ENCODE peak calls at places on chromosome 2, in six cellular contexts. One of them, this sample, is unnamed.

GRCh38 chr2:2798337-2798736 is 467.3 kb upstream of the MYT1L start:
- DNase-seq in transverse colon: no peak
- DNase-seq in astrocyte of the spinal cord: no peak
- DNase-seq in CD8-positive, alpha-beta memory T cell: no peak
- DNase-seq in cardiac muscle cell: no peak
- DNase-seq in astrocyte of the cerebellum: no peak
- DNase-seq in this sample: no peak

GRCh38 chr2:51079945-51080344 is 48.0 kb upstream of the NRXN1 start:
- DNase-seq in transverse colon: no peak
- DNase-seq in astrocyte of the spinal cord: no peak
- DNase-seq in CD8-positive, alpha-beta memory T cell: no peak
- DNase-seq in cardiac muscle cell: no peak
- DNase-seq in astrocyte of the cerebellum: no peak
- DNase-seq in this sample: no peak

GRCh38 chr2:23617167-23617787 is 232.3 kb downstream of the KLHL29 start:
- DNase-seq in transverse colon: peak
- DNase-seq in astrocyte of the spinal cord: peak
- DNase-seq in CD8-positive, alpha-beta memory T cell: no peak
- DNase-seq in cardiac muscle cell: peak
- DNase-seq in astrocyte of the cerebellum: no peak
- DNase-seq in this sample: peak

GRCh38 chr2:16656784-16657391 is 8.7 kb downstream of the CYRIA start:
- DNase-seq in transverse colon: no peak
- DNase-seq in astrocyte of the spinal cord: no peak
- DNase-seq in CD8-positive, alpha-beta memory T cell: no peak
- DNase-seq in cardiac muscle cell: no peak
- DNase-seq in astrocyte of the cerebellum: no peak
- DNase-seq in this sample: no peak

GRCh38 chr2:129732630-129733026 is 246.8 kb upstream of the RAB6C start:
- DNase-seq in transverse colon: no peak
- DNase-seq in astrocyte of the spinal cord: no peak
- DNase-seq in CD8-positive, alpha-beta memory T cell: no peak
- DNase-seq in cardiac muscle cell: no peak
- DNase-seq in astrocyte of the cerebellum: no peak
- DNase-seq in this sample: no peak

GRCh38 chr2:14634885-14635871 is 2.7 kb downstream of the LRATD1 start:
- DNase-seq in transverse colon: peak
- DNase-seq in astrocyte of the spinal cord: peak
- DNase-seq in CD8-positive, alpha-beta memory T cell: no peak
- DNase-seq in cardiac muscle cell: peak
- DNase-seq in astrocyte of the cerebellum: peak
- DNase-seq in this sample: peak

GRCh38 chr2:57207191-57207590 is 839.4 kb upstream of the VRK2 start:
- DNase-seq in transverse colon: no peak
- DNase-seq in astrocyte of the spinal cord: no peak
- DNase-seq in CD8-positive, alpha-beta memory T cell: no peak
- DNase-seq in cardiac muscle cell: no peak
- DNase-seq in astrocyte of the cerebellum: no peak
- DNase-seq in this sample: no peak

GRCh38 chr2:237456200-237456731 is 30.8 kb upstream of the MLPH start:
- DNase-seq in transverse colon: peak
- DNase-seq in astrocyte of the spinal cord: peak
- DNase-seq in CD8-positive, alpha-beta memory T cell: no peak
- DNase-seq in cardiac muscle cell: peak
- DNase-seq in astrocyte of the cerebellum: peak
- DNase-seq in this sample: no peak

GRCh38 chr2:9311488-9311887 is 104.9 kb downstream of the ASAP2 start:
- DNase-seq in transverse colon: peak
- DNase-seq in astrocyte of the spinal cord: peak
- DNase-seq in CD8-positive, alpha-beta memory T cell: no peak
- DNase-seq in cardiac muscle cell: peak
- DNase-seq in astrocyte of the cerebellum: peak
- DNase-seq in this sample: no peak

GRCh38 chr2:108604196-108604595 is 69.9 kb downstream of the LIMS1 start:
- DNase-seq in transverse colon: no peak
- DNase-seq in astrocyte of the spinal cord: no peak
- DNase-seq in CD8-positive, alpha-beta memory T cell: no peak
- DNase-seq in cardiac muscle cell: no peak
- DNase-seq in astrocyte of the cerebellum: no peak
- DNase-seq in this sample: no peak

GRCh38 chr2:196291873-196292800 is 120.8 kb upstream of the STK17B start:
- DNase-seq in transverse colon: no peak
- DNase-seq in astrocyte of the spinal cord: peak
- DNase-seq in CD8-positive, alpha-beta memory T cell: no peak
- DNase-seq in cardiac muscle cell: no peak
- DNase-seq in astrocyte of the cerebellum: peak
- DNase-seq in this sample: no peak

GRCh38 chr2:233487748-233488345 is 78.7 kb downstream of the USP40 start:
- DNase-seq in transverse colon: no peak
- DNase-seq in astrocyte of the spinal cord: no peak
- DNase-seq in CD8-positive, alpha-beta memory T cell: no peak
- DNase-seq in cardiac muscle cell: no peak
- DNase-seq in astrocyte of the cerebellum: no peak
- DNase-seq in this sample: no peak

GRCh38 chr2:134122610-134123009 is 131.3 kb upstream of the MGAT5 start:
- DNase-seq in transverse colon: no peak
- DNase-seq in astrocyte of the spinal cord: no peak
- DNase-seq in CD8-positive, alpha-beta memory T cell: no peak
- DNase-seq in cardiac muscle cell: no peak
- DNase-seq in astrocyte of the cerebellum: no peak
- DNase-seq in this sample: no peak

GRCh38 chr2:160022162-160022561 is 40.3 kb downstream of the PLA2R1 start:
- DNase-seq in transverse colon: no peak
- DNase-seq in astrocyte of the spinal cord: no peak
- DNase-seq in CD8-positive, alpha-beta memory T cell: no peak
- DNase-seq in cardiac muscle cell: no peak
- DNase-seq in astrocyte of the cerebellum: no peak
- DNase-seq in this sample: no peak

GRCh38 chr2:65055427-65056214 is 595 bp upstream of the CEP68 start:
- DNase-seq in transverse colon: peak
- DNase-seq in astrocyte of the spinal cord: no peak
- DNase-seq in CD8-positive, alpha-beta memory T cell: no peak
- DNase-seq in cardiac muscle cell: no peak
- DNase-seq in astrocyte of the cerebellum: no peak
- DNase-seq in this sample: no peak

GRCh38 chr2:65663831-65664407 is 231.5 kb upstream of the SPRED2 start:
- DNase-seq in transverse colon: no peak
- DNase-seq in astrocyte of the spinal cord: peak
- DNase-seq in CD8-positive, alpha-beta memory T cell: no peak
- DNase-seq in cardiac muscle cell: no peak
- DNase-seq in astrocyte of the cerebellum: no peak
- DNase-seq in this sample: no peak

GRCh38 chr2:228446732-228447131 is 265.2 kb upstream of the SPHKAP start:
- DNase-seq in transverse colon: no peak
- DNase-seq in astrocyte of the spinal cord: peak
- DNase-seq in CD8-positive, alpha-beta memory T cell: no peak
- DNase-seq in cardiac muscle cell: no peak
- DNase-seq in astrocyte of the cerebellum: no peak
- DNase-seq in this sample: no peak

GRCh38 chr2:160305081-160305750 is 105.1 kb upstream of the ITGB6 start:
- DNase-seq in transverse colon: no peak
- DNase-seq in astrocyte of the spinal cord: peak
- DNase-seq in CD8-positive, alpha-beta memory T cell: no peak
- DNase-seq in cardiac muscle cell: peak
- DNase-seq in astrocyte of the cerebellum: no peak
- DNase-seq in this sample: no peak

GRCh38 chr2:181163139-181163538 is 182.7 kb downstream of the UBE2E3 start:
- DNase-seq in transverse colon: no peak
- DNase-seq in astrocyte of the spinal cord: no peak
- DNase-seq in CD8-positive, alpha-beta memory T cell: peak
- DNase-seq in cardiac muscle cell: no peak
- DNase-seq in astrocyte of the cerebellum: no peak
- DNase-seq in this sample: no peak

GRCh38 chr2:181054256-181054655 is 73.9 kb downstream of the UBE2E3 start:
- DNase-seq in transverse colon: no peak
- DNase-seq in astrocyte of the spinal cord: no peak
- DNase-seq in CD8-positive, alpha-beta memory T cell: no peak
- DNase-seq in cardiac muscle cell: no peak
- DNase-seq in astrocyte of the cerebellum: no peak
- DNase-seq in this sample: no peak

DNA sequence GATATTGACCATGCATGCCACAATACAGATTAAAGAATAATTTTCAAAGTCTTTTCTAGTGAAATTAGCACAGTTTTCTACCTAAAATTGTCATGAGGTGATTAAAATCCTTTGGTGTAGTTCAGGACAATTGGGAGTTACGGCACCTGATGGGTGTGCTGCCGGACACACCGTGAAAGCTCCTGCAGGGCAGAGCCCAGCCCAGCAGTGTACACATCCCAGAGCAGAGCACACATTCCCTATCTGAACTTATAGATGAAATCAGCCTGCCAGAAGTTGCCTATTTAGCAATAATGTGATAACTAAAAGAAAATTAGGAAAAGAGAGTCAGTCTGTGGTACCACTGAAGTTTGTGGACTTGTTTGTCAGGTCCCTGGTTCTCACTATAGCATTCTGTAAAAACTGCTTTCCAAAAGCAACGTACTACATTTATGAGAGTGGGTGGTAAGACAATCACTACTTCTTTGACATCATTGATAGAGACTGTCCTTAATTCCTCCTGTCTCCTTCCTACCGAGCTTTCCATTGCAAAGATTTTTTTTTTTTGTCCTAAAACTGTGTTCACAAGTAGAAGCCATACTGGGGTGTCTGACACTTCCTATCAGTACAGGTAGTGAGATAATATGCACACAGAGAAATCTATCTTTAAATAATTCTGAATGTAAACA is 3.4 kb downstream of the CYTIP start:
- DNase-seq in transverse colon: peak
- DNase-seq in astrocyte of the spinal cord: no peak
- DNase-seq in CD8-positive, alpha-beta memory T cell: no peak
- DNase-seq in cardiac muscle cell: no peak
- DNase-seq in astrocyte of the cerebellum: no peak
- DNase-seq in this sample: no peak
- H3K4me3 ChIP-seq in transverse colon: peak
- H3K4me3 ChIP-seq in astrocyte of the spinal cord: no peak
- H3K4me3 ChIP-seq in CD8-positive, alpha-beta memory T cell: peak
- H3K4me3 ChIP-seq in cardiac muscle cell: no peak
- H3K4me3 ChIP-seq in astrocyte of the cerebellum: no peak
- H3K4me3 ChIP-seq in this sample: no peak

GRCh38 chr2:26080356-26080755 is 46.5 kb downstream of the RAB10 start:
- DNase-seq in transverse colon: no peak
- DNase-seq in astrocyte of the spinal cord: no peak
- DNase-seq in CD8-positive, alpha-beta memory T cell: no peak
- DNase-seq in cardiac muscle cell: no peak
- DNase-seq in astrocyte of the cerebellum: no peak
- DNase-seq in this sample: no peak
- H3K4me3 ChIP-seq in transverse colon: no peak
- H3K4me3 ChIP-seq in astrocyte of the spinal cord: no peak
- H3K4me3 ChIP-seq in CD8-positive, alpha-beta memory T cell: no peak
- H3K4me3 ChIP-seq in cardiac muscle cell: no peak
- H3K4me3 ChIP-seq in astrocyte of the cerebellum: no peak
- H3K4me3 ChIP-seq in this sample: no peak

GRCh38 chr2:127423880-127424279 is 5.7 kb downstream of the PROC start:
- DNase-seq in transverse colon: no peak
- DNase-seq in astrocyte of the spinal cord: no peak
- DNase-seq in CD8-positive, alpha-beta memory T cell: no peak
- DNase-seq in cardiac muscle cell: no peak
- DNase-seq in astrocyte of the cerebellum: no peak
- DNase-seq in this sample: no peak
- H3K4me3 ChIP-seq in transverse colon: peak
- H3K4me3 ChIP-seq in astrocyte of the spinal cord: peak
- H3K4me3 ChIP-seq in CD8-positive, alpha-beta memory T cell: no peak
- H3K4me3 ChIP-seq in cardiac muscle cell: peak
- H3K4me3 ChIP-seq in astrocyte of the cerebellum: peak
- H3K4me3 ChIP-seq in this sample: no peak

GRCh38 chr2:78977661-78978145 is 47.8 kb upstream of the REG3G start:
- DNase-seq in transverse colon: no peak
- DNase-seq in astrocyte of the spinal cord: no peak
- DNase-seq in CD8-positive, alpha-beta memory T cell: no peak
- DNase-seq in cardiac muscle cell: no peak
- DNase-seq in astrocyte of the cerebellum: no peak
- DNase-seq in this sample: no peak
- H3K4me3 ChIP-seq in transverse colon: no peak
- H3K4me3 ChIP-seq in astrocyte of the spinal cord: no peak
- H3K4me3 ChIP-seq in CD8-positive, alpha-beta memory T cell: no peak
- H3K4me3 ChIP-seq in cardiac muscle cell: no peak
- H3K4me3 ChIP-seq in astrocyte of the cerebellum: no peak
- H3K4me3 ChIP-seq in this sample: no peak

DNA sequence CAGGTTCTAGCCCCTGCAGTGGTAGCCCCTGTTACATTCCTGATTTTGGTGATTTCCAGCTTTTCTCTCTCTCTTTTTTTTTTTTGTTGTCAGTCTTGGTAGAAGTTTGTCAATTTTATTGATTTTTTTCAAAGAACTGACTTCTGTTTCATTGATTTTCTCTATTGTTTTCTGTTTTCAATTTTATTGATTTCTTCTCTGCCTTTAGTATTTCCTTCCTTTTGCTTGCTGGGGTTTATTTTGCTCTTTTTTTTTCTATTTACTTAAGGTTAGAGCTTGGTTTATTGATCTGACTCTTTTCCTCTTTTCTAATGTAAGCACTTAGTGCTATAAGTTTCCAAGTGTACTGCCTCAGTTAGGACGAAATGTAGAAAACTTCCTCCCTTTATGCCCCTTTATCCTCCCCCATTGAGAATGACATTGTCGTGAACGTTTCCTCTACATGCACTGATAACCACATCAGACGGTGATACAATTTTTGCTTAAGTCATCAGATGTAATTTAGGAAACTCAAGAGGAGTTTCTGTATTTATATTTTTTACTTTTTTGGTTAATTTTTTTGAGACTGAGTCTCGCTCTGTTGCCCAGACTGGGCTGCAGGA is 81.1 kb upstream of the HS6ST1 start:
- DNase-seq in transverse colon: no peak
- DNase-seq in astrocyte of the spinal cord: no peak
- DNase-seq in CD8-positive, alpha-beta memory T cell: no peak
- DNase-seq in cardiac muscle cell: no peak
- DNase-seq in astrocyte of the cerebellum: no peak
- DNase-seq in this sample: no peak
- H3K4me3 ChIP-seq in transverse colon: no peak
- H3K4me3 ChIP-seq in astrocyte of the spinal cord: no peak
- H3K4me3 ChIP-seq in CD8-positive, alpha-beta memory T cell: no peak
- H3K4me3 ChIP-seq in cardiac muscle cell: no peak
- H3K4me3 ChIP-seq in astrocyte of the cerebellum: no peak
- H3K4me3 ChIP-seq in this sample: no peak

GRCh38 chr2:201185863-201186262 is 2.9 kb downstream of the CASP10 start:
- DNase-seq in transverse colon: no peak
- DNase-seq in astrocyte of the spinal cord: no peak
- DNase-seq in CD8-positive, alpha-beta memory T cell: no peak
- DNase-seq in cardiac muscle cell: no peak
- DNase-seq in astrocyte of the cerebellum: no peak
- DNase-seq in this sample: no peak

GRCh38 chr2:201182650-201183372 is at the start of gene CASP10:
- DNase-seq in transverse colon: peak
- DNase-seq in astrocyte of the spinal cord: peak
- DNase-seq in CD8-positive, alpha-beta memory T cell: peak
- DNase-seq in cardiac muscle cell: peak
- DNase-seq in astrocyte of the cerebellum: no peak
- DNase-seq in this sample: no peak

GRCh38 chr2:201188449-201188848 is 5.5 kb downstream of the CASP10 start:
- DNase-seq in transverse colon: no peak
- DNase-seq in astrocyte of the spinal cord: no peak
- DNase-seq in CD8-positive, alpha-beta memory T cell: no peak
- DNase-seq in cardiac muscle cell: no peak
- DNase-seq in astrocyte of the cerebellum: no peak
- DNase-seq in this sample: no peak

GRCh38 chr2:201180010-201180409 is 2.9 kb upstream of the CASP10 start:
- DNase-seq in transverse colon: no peak
- DNase-seq in astrocyte of the spinal cord: no peak
- DNase-seq in CD8-positive, alpha-beta memory T cell: no peak
- DNase-seq in cardiac muscle cell: no peak
- DNase-seq in astrocyte of the cerebellum: no peak
- DNase-seq in this sample: no peak

GRCh38 chr2:201183373-201183742 is 417 bp downstream of the CASP10 start:
- DNase-seq in transverse colon: no peak
- DNase-seq in astrocyte of the spinal cord: no peak
- DNase-seq in CD8-positive, alpha-beta memory T cell: no peak
- DNase-seq in cardiac muscle cell: no peak
- DNase-seq in astrocyte of the cerebellum: no peak
- DNase-seq in this sample: no peak
- H3K4me3 ChIP-seq in transverse colon: peak
- H3K4me3 ChIP-seq in astrocyte of the spinal cord: peak
- H3K4me3 ChIP-seq in CD8-positive, alpha-beta memory T cell: peak
- H3K4me3 ChIP-seq in cardiac muscle cell: no peak
- H3K4me3 ChIP-seq in astrocyte of the cerebellum: no peak
- H3K4me3 ChIP-seq in this sample: peak